ENCODE peak calls at places on chromosomes 16 and 17, in seven cellular contexts. E is endodermal cell; Q is mucosa of descending colon; Z is tibial nerve; Y is CD4-positive, CD25-positive, alpha-beta regulatory T cell; P is left lung; A is stomach. O is an unnamed sample. For H3K4me1, the result is how much of the 10 kb centered on the place peaks cover.

GRCh38 chr17:35543856-35544255 is 6.4 kb upstream of the SLFN12L start:
- DNase-seq in Q (no peak), Z (no peak), P (no peak), Y (no peak), A (no peak), E (no peak), O (no peak)

GRCh38 chr16:49048557-49048956 is 233.1 kb downstream of the CBLN1 start:
- DNase-seq in Q (no peak), Y (no peak), Z (no peak), A (no peak), E (no peak), P (no peak), O (no peak)

GRCh38 chr17:40004712-40005111 is 10.5 kb upstream of the CSF3 start:
- DNase-seq in P (no peak), Q (no peak), E (no peak), Y (no peak), A (no peak), Z (no peak), O (no peak)

GRCh38 chr17:35969558-35970442 is 11.5 kb downstream of the CCL16 start:
- DNase-seq in Y (peak), Q (peak), P (no peak), Z (peak), E (peak), A (peak), O (peak)

GRCh38 chr17:39739885-39740356 is 2.2 kb downstream of the GRB7 start:
- DNase-seq in Z (no peak), Y (no peak), A (no peak), Q (peak), E (peak), P (no peak), O (peak)

GRCh38 chr16:85891033-85891775 is 7.8 kb upstream of the IRF8 start:
- DNase-seq in P (no peak), Y (no peak), E (no peak), A (peak), Q (no peak), Z (no peak), O (no peak)

GRCh38 chr17:29042679-29043538 is at the start of gene PIPOX:
- DNase-seq in P (no peak), A (no peak), E (peak), Z (no peak), Y (no peak), Q (no peak), O (peak)

GRCh38 chr17:31095239-31096105 is 695 bp downstream of the NF1 start:
- DNase-seq in Q (peak), Y (peak), Z (no peak), A (peak), P (peak), E (peak), O (peak)

GRCh38 chr17:61338000-61338864 is 61.4 kb upstream of the TBX2 start:
- DNase-seq in Q (no peak), A (no peak), E (no peak), P (no peak), Z (no peak), Y (no peak), O (no peak)

GRCh38 chr16:13332713-13333255 is 431.4 kb downstream of the SHISA9 start:
- DNase-seq in E (peak), Q (no peak), Y (no peak), Z (no peak), P (no peak), A (no peak), O (peak)

GRCh38 chr16:10988164-10988803 is 43.9 kb downstream of the CLEC16A start:
- DNase-seq in P (no peak), E (peak), A (no peak), Q (no peak), Z (no peak), Y (no peak), O (peak)

GRCh38 chr16:83963277-83964119 is 4.5 kb upstream of the NECAB2 start:
- DNase-seq in E (no peak), Q (no peak), A (no peak), Z (no peak), P (peak), Y (no peak), O (no peak)

GRCh38 chr16:15777533-15778203 is 79.2 kb downstream of the MYH11 start:
- DNase-seq in P (no peak), Q (no peak), Y (no peak), E (peak), A (no peak), Z (no peak), O (peak)

GRCh38 chr17:76385892-76386786 is 1.7 kb downstream of the SPHK1 start:
- DNase-seq in P (peak), Z (peak), Y (peak), Q (peak), E (peak), A (peak), O (peak)

GRCh38 chr17:7710341-7710740 is 5.3 kb downstream of the EFNB3 start:
- DNase-seq in A (no peak), Z (no peak), E (no peak), P (no peak), Y (no peak), Q (no peak), O (no peak)

GRCh38 chr16:14071576-14072271 is 605 bp downstream of the MRTFB start:
- DNase-seq in E (peak), P (peak), Y (no peak), A (no peak), Z (no peak), Q (peak), O (peak)

GRCh38 chr16:4679854-4680636 is 13.3 kb upstream of the NUDT16L1 start:
- DNase-seq in Z (peak), A (peak), P (peak), Y (no peak), Q (peak), E (peak), O (no peak)

GRCh38 chr17:41811549-41812175 is at the start of gene P3H4:
- DNase-seq in Q (peak), A (peak), E (peak), P (peak), Y (peak), Z (peak), O (peak)

GRCh38 chr16:50676684-50677225 is 4.4 kb downstream of the SNX20 start:
- DNase-seq in Z (no peak), P (no peak), E (no peak), A (no peak), Y (no peak), Q (no peak), O (no peak)

GRCh38 chr16:8931864-8932263 is 31.8 kb downstream of the USP7 start:
- DNase-seq in P (no peak), Z (no peak), Q (peak), Y (peak), E (peak), A (peak), O (peak)

GRCh38 chr16:50547340-50547865 is 793 bp upstream of the NKD1 start:
- DNase-seq in A (peak), E (peak), P (peak), Y (peak), Z (no peak), Q (peak), O (peak)

GRCh38 chr16:57743458-57743857 is 7.9 kb downstream of the KATNB1 start:
- DNase-seq in A (no peak), Y (no peak), Z (no peak), E (no peak), P (peak), Q (no peak), O (no peak)

GRCh38 chr16:19664166-19664565 is 53.9 kb downstream of the KNOP1 start:
- DNase-seq in P (no peak), Y (no peak), Q (no peak), Z (no peak), A (no peak), E (no peak), O (no peak)

GRCh38 chr16:56657555-56658430 is at the start of gene MT1F:
- DNase-seq in Z (peak), P (peak), E (peak), Y (peak), Q (peak), A (peak), O (peak)

GRCh38 chr16:75621170-75621477 is 2.0 kb downstream of the ADAT1 start:
- DNase-seq in A (no peak), Y (no peak), E (peak), Q (no peak), Z (no peak), P (no peak), O (peak)

GRCh38 chr16:3348547-3349167 is 7.0 kb upstream of the OR2C1 start:
- DNase-seq in Z (no peak), Y (no peak), Q (no peak), A (no peak), E (no peak), P (no peak), O (no peak)

GRCh38 chr16:64656471-64656870 is 465.4 kb downstream of the CDH11 start:
- DNase-seq in Z (no peak), Q (no peak), E (no peak), A (no peak), P (no peak), Y (no peak), O (no peak)

GRCh38 chr16:76705883-76706282 is 428.7 kb downstream of the CNTNAP4 start:
- DNase-seq in Z (no peak), A (no peak), Q (no peak), E (no peak), Y (no peak), P (no peak), O (no peak)
- H3K4me1 ChIP-seq in Z (under half), A (under half), Q (under half), E (under half), Y (under half), P (under half), O (under half)

DNA sequence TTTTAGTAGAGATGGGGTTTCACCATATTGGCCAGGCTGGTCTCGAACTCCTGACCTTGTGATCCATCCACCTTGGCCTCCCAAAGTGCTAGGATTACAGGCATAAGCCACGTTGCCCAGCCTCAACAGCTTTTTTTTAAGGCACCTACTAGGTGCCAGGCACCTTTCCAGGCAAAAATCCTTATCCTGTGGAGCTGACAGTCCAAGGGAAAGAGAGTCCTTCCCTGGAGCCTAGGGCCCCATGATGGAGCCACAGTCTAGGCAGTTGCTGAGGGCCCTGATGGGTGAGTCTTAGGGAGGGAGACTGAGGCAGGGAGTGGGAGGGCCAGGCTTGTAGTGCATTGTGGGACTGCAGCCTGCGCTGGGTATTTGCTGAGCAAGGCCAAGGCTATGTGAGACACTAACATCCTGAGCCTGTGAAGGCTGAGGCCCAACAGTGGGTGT is 79.6 kb upstream of the TOB1 start:
- DNase-seq in A (no peak), P (peak), E (peak), Q (no peak), Z (no peak), Y (no peak), O (no peak)
- H3K4me1 ChIP-seq in A (half or more), P (under half), E (under half), Q (half or more), Z (under half), Y (half or more), O (under half)

GRCh38 chr17:12046786-12047185 is 26.1 kb downstream of the MAP2K4 start:
- DNase-seq in Z (no peak), P (no peak), A (no peak), Y (no peak), Q (no peak), E (no peak), O (peak)

GRCh38 chr17:12053552-12053951 is 32.9 kb downstream of the MAP2K4 start:
- DNase-seq in Q (no peak), Z (no peak), A (no peak), P (no peak), E (no peak), Y (no peak), O (no peak)

GRCh38 chr17:12050646-12051225 is 30.1 kb downstream of the MAP2K4 start:
- DNase-seq in E (no peak), A (no peak), Z (no peak), Q (no peak), P (no peak), Y (no peak), O (no peak)

GRCh38 chr17:12047977-12048376 is 27.3 kb downstream of the MAP2K4 start:
- DNase-seq in P (no peak), A (no peak), Y (no peak), Z (no peak), Q (no peak), E (no peak), O (no peak)

GRCh38 chr17:12048843-12049473 is 28.3 kb downstream of the MAP2K4 start:
- DNase-seq in E (no peak), P (no peak), Z (no peak), Q (no peak), A (no peak), Y (no peak), O (no peak)
- H3K4me1 ChIP-seq in E (under half), P (under half), Z (under half), Q (under half), A (half or more), Y (under half), O (under half)

DNA sequence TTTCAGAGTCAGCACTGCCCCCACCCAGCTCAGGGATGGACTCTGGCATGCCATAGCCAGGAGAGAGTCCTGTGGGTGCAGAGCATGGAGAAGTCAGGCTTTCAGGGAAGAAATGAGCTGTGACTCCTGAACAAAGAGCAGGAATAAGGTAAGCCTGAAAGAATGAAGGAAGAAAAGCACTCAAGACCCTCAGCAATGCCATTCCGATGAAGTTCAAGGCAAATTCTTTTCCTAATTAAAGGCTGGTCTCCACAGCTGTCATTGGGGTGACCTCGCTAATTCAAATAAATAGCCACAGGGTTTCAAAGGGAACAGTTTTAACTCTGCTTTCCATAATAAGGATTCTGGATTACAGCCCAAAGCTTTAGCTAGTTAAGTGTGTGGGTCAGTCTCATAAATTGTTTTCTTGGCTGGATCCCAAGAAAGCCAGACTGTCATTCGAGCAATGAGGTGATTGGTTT is 31.7 kb downstream of the TOM1L2 start:
- DNase-seq in A (no peak), Z (no peak), P (no peak), Q (no peak), E (no peak), Y (no peak), O (no peak)
- H3K4me1 ChIP-seq in A (half or more), Z (under half), P (under half), Q (half or more), E (half or more), Y (under half), O (under half)

GRCh38 chr17:57418463-57419246 is 162.3 kb downstream of the MSI2 start:
- DNase-seq in P (no peak), E (no peak), Y (no peak), A (no peak), Z (no peak), Q (no peak), O (no peak)
- H3K4me1 ChIP-seq in P (under half), E (under half), Y (under half), A (under half), Z (under half), Q (under half), O (under half)

DNA sequence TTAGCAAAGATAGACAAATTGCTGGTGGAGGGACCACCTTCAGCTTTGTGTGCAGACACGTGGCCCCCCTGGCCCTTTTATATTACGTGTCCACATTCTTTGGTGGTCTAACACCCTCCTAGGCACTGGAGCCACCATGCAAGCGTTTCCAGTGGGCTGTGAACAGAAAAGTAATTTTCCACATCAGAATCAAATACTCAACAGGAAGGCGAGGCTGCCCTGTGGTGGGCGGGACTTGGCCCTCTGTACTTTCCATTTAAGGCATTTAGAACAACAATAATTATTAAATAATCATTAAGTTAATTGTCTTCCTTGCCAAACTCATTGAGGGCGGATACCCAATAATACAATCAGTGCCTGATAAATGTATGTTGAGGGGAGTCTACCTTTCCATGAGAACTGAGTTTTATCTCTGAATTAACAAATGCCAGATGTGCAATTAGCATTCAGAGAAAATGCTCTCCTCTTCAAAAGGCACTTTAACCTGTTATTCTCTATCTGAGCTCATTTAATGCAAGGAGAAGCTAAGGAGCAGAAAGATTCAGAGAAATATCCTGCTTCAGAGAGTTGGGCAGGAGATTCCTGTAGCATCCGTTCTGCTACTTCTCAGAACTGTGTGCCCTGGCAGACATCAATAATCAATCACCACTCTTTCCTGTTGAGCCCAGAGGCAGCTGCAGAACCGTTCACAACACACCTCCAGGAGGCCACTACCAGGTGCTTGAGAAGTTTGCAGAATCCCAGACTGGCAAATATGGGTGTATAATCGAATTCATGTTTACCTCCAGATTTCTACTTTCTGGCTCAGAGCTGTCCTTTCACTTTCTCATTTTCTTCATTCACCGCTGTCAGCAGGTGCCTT is 109.4 kb downstream of the CMIP start:
- DNase-seq in Q (peak), P (no peak), A (peak), Y (no peak), E (no peak), Z (no peak), O (no peak)
- H3K4me1 ChIP-seq in Q (under half), P (under half), A (half or more), Y (under half), E (under half), Z (under half), O (under half)

GRCh38 chr17:1322014-1322428 is 42.6 kb downstream of the TRARG1 start:
- DNase-seq in P (peak), E (no peak), Q (no peak), Y (no peak), A (no peak), Z (no peak), O (no peak)

GRCh38 chr17:1325766-1326165 is 46.3 kb downstream of the TRARG1 start:
- DNase-seq in Y (no peak), E (no peak), P (peak), Q (no peak), A (no peak), Z (no peak), O (no peak)

GRCh38 chr17:1323336-1323735 is 43.9 kb downstream of the TRARG1 start:
- DNase-seq in P (peak), Z (no peak), E (peak), Y (no peak), Q (no peak), A (no peak), O (peak)

GRCh38 chr17:1322469-1322868 is 43.0 kb downstream of the TRARG1 start:
- DNase-seq in Q (no peak), Z (no peak), A (no peak), P (peak), E (no peak), Y (no peak), O (no peak)

DNA sequence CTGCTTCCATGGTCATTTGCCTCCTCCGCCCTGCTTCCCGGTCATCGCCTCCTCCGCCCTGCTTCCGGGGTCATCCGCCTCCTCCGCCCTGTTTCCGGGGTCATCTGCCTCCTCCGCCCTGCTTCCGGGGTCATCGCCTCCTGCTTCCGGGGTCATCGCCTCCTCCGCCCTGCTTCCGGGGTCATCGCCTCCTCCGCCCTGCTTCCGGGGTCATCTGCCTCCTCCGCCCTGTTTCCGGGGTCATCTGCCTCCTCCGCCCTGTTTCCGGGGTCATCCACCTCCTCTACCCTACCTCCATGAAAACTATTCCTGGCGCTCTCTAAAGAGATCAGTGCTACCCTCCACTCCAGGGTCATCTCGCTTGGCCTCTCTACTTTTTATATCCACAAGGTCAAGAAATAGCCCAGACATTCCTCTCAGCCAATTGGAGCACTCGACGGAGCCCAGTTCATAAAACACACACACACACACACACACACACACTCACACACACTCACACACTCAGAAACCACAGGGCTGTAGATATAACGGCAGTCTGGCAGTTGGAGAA is 44.8 kb downstream of the TRARG1 start:
- DNase-seq in E (no peak), Q (no peak), Y (no peak), Z (no peak), A (no peak), P (no peak), O (no peak)
- H3K4me1 ChIP-seq in E (under half), Q (under half), Y (under half), Z (under half), A (under half), P (under half), O (under half)

GRCh38 chr16:67490330-67491096 is 7.2 kb upstream of the AGRP start:
- DNase-seq in Z (no peak), Q (no peak), P (no peak), Y (no peak), E (no peak), A (no peak), O (no peak)

GRCh38 chr16:67483731-67484525 is 581 bp upstream of the AGRP start:
- DNase-seq in E (no peak), Z (no peak), P (no peak), Q (no peak), A (no peak), Y (no peak), O (no peak)

GRCh38 chr16:67489401-67490083 is 6.2 kb upstream of the AGRP start:
- DNase-seq in P (no peak), Q (no peak), E (peak), Z (no peak), Y (no peak), A (no peak), O (no peak)

GRCh38 chr16:67483150-67483549 is at the start of gene AGRP:
- DNase-seq in Z (no peak), A (no peak), Y (no peak), E (no peak), Q (no peak), P (no peak), O (no peak)

GRCh38 chr16:67486805-67487204 is 3.5 kb upstream of the AGRP start:
- DNase-seq in Y (no peak), E (no peak), Q (no peak), A (no peak), Z (no peak), P (no peak), O (no peak)
- H3K4me1 ChIP-seq in Y (under half), E (under half), Q (under half), A (half or more), Z (under half), P (under half), O (under half)

O was measured in neural progenitor cell.